ENCODE peak calls at places on chromosome 12, in four cellular contexts. D, E, P and W are unnamed samples.

GRCh38 chr12:118326971-118327370 is 45.7 kb downstream of the TAOK3 start:
- DNase-seq in P (no peak), D (no peak), E (no peak), W (no peak)

GRCh38 chr12:130714091-130714590 is 2.0 kb downstream of the RIMBP2 start:
- DNase-seq in D (no peak), E (no peak), P (peak), W (peak)

GRCh38 chr12:92065018-92065499 is 80.6 kb downstream of the BTG1 start:
- DNase-seq in E (no peak), P (peak), D (peak), W (no peak)

GRCh38 chr12:101243616-101244015 is 33.6 kb upstream of the SLC5A8 start:
- DNase-seq in P (no peak), D (no peak), E (no peak), W (no peak)

GRCh38 chr12:27018071-27018470 is 3.9 kb upstream of the TM7SF3 start:
- DNase-seq in E (no peak), D (no peak), P (no peak), W (no peak)

GRCh38 chr12:56014205-56014604 is 6.6 kb upstream of the IKZF4 start:
- DNase-seq in D (no peak), E (no peak), P (no peak), W (no peak)

GRCh38 chr12:127280393-127281275 is 986.3 kb upstream of the TMEM132C start:
- DNase-seq in D (no peak), P (peak), E (peak), W (peak)

GRCh38 chr12:115174928-115175327 is 491.0 kb upstream of the TBX3 start:
- DNase-seq in D (no peak), E (no peak), P (no peak), W (no peak)

GRCh38 chr12:123991402-123991951 is 18.5 kb downstream of the ZNF664 start:
- DNase-seq in D (no peak), E (no peak), P (no peak), W (no peak)

GRCh38 chr12:29983917-29984316 is 200.2 kb upstream of the TMTC1 start:
- DNase-seq in P (no peak), D (no peak), E (no peak), W (no peak)

GRCh38 chr12:27163048-27163715 is 80.8 kb upstream of the C12orf71 start:
- DNase-seq in D (no peak), P (no peak), E (no peak), W (peak)

GRCh38 chr12:75825686-75826085 is 205.9 kb downstream of the PHLDA1 start:
- DNase-seq in E (no peak), P (no peak), D (no peak), W (no peak)

GRCh38 chr12:113259499-113259953 is 38.3 kb downstream of the TPCN1 start:
- DNase-seq in D (no peak), E (no peak), P (peak), W (peak)

GRCh38 chr12:92139634-92140555 is 5.8 kb downstream of the BTG1 start:
- DNase-seq in P (no peak), E (no peak), D (no peak), W (peak)

GRCh38 chr12:6774557-6775062 is 2.3 kb downstream of the LAG3 start:
- DNase-seq in D (no peak), P (no peak), E (no peak), W (no peak)

GRCh38 chr12:101475751-101476305 is 692 bp downstream of the SPIC start:
- DNase-seq in E (no peak), D (no peak), P (no peak), W (no peak)

GRCh38 chr12:13170892-13171490 is 25.5 kb upstream of the EMP1 start:
- DNase-seq in P (no peak), D (no peak), E (no peak), W (no peak)

GRCh38 chr12:71686658-71687025 is 760 bp downstream of the TMEM19 start:
- DNase-seq in E (no peak), D (no peak), P (no peak), W (no peak)

GRCh38 chr12:43586646-43587245 is 34.7 kb upstream of the ADAMTS20 start:
- DNase-seq in D (no peak), E (no peak), P (no peak), W (no peak)

GRCh38 chr12:65532162-65532561 is 253.7 kb downstream of the MSRB3 start:
- DNase-seq in D (no peak), P (no peak), E (no peak), W (no peak)

GRCh38 chr12:659090-659683 is 4.1 kb downstream of the NINJ2 start:
- DNase-seq in P (no peak), E (no peak), D (no peak), W (no peak)

GRCh38 chr12:122090759-122091535 is 12.4 kb downstream of the MLXIP start:
- DNase-seq in D (no peak), P (no peak), E (no peak), W (no peak)

GRCh38 chr12:119082496-119082895 is 96.2 kb upstream of the HSPB8 start:
- DNase-seq in P (no peak), E (no peak), D (no peak), W (no peak)

GRCh38 chr12:81668475-81668874 is 90.7 kb downstream of the PPFIA2 start:
- DNase-seq in D (no peak), P (no peak), E (no peak), W (no peak)

GRCh38 chr12:98422809-98423208 is 92.6 kb upstream of the TMPO start:
- DNase-seq in P (no peak), D (no peak), E (no peak), W (peak)

GRCh38 chr12:101924647-101925046 is 47.3 kb downstream of the DRAM1 start:
- DNase-seq in E (no peak), P (no peak), D (no peak), W (peak)

GRCh38 chr12:54390176-54390667 is 5.7 kb upstream of the ZNF385A start:
- DNase-seq in D (peak), P (no peak), E (no peak), W (peak)

GRCh38 chr12:54392485-54393349 is 8.2 kb upstream of the ZNF385A start:
- DNase-seq in E (no peak), P (no peak), D (no peak), W (no peak)

GRCh38 chr12:54389139-54389508 is 4.6 kb upstream of the ZNF385A start:
- DNase-seq in E (no peak), D (no peak), P (no peak), W (no peak)

GRCh38 chr12:54389536-54390175 is 5.1 kb upstream of the ZNF385A start:
- DNase-seq in E (no peak), D (no peak), P (no peak), W (no peak)

DNA sequence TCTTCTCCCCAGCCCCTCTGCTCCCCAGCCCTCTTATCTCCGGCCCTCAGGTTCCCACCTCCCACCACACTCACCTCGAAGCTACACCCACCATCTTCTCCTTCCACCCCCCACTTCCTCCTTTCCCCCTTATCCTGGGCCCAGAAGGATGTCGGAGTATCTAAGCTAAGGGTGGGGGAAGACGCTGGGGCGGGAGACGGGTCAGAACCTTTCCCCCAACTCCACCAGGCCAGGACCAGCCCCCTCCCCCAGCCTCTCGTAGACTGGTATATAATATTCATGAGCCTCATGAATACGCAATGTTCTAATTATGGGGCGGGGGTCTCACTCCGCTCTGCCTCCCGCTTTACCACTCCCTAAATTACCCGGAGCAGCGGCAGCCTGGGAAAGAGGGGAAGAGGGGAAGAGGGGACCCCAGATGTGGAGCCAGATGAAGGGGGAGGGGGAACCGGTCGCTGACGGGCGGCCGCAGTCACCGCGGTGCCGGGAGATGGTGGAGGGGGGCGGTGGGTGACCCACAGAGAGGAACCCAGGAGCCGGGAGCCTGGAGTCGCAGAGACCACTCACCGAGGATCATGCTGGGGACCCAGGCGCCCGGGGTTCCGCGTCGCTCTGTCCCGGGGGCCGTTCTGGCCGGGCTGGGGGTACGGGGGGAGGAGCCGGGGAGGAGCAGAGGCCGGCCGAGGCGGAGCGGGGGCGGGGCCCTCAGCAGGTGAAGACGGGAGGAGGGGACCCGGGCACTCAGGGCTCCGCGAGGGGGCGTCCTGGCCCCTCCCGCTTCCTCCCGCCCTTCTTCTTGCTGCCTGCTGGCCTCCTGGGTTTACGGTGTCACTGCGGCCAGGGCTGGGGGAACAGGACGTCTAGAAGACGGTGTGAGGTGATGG is 6.4 kb upstream of the ZNF385A start:
- DNase-seq in P (peak), D (peak), E (peak), W (peak)
- TF ChIP-seq POLR2AphosphoS5 in P (no peak), D (no peak), E (no peak), W (peak)

GRCh38 chr12:40988831-40989230 is 199.3 kb upstream of the PDZRN4 start:
- DNase-seq in P (no peak), E (no peak), D (peak), W (no peak)
- TF ChIP-seq POLR2AphosphoS5 in P (peak), E (no peak), D (peak), W (no peak)

GRCh38 chr12:39383064-39383552 is 59.8 kb downstream of the KIF21A start:
- DNase-seq in E (no peak), P (no peak), D (no peak), W (no peak)

GRCh38 chr12:39390752-39391151 is 52.2 kb downstream of the KIF21A start:
- DNase-seq in D (no peak), P (no peak), E (no peak), W (no peak)

GRCh38 chr12:39389399-39390150 is 53.3 kb downstream of the KIF21A start:
- DNase-seq in P (no peak), E (no peak), D (no peak), W (no peak)

GRCh38 chr12:39386335-39386734 is 56.6 kb downstream of the KIF21A start:
- DNase-seq in P (no peak), E (no peak), D (no peak), W (no peak)
- TF ChIP-seq POLR2AphosphoS5 in P (no peak), E (no peak), D (no peak), W (no peak)

DNA sequence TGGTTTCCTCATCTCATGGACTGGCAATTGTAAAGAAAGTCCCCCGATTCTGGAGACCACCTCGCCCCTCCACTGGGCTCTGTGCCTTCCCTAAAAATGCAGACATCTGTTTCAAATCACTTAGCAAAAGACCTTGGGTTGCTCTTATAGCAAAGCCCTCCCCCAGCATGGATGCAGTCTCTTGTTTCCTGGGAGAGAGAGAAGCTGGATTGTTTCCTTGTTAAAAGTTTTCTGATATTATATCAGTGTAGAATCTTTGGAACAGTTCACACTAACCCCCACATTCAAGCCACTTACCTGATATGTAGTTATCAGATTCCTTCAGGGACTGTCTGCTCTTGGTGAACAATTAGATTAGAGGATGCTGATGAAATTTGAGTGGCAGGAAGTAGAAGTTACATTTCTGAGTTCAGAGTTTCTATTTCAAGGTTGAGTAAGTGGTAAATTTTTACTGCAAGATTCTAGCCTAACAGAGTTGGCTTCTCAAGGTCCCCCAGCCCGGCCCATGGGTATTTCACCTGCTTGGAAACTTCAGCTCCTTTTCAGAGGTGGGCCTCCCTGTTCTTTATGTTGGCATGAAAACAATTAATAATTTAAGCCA is 56.4 kb downstream of the PLXNC1 start:
- DNase-seq in E (no peak), D (no peak), P (no peak), W (no peak)
- TF ChIP-seq POLR2AphosphoS5 in E (no peak), D (no peak), P (no peak), W (no peak)

DNA sequence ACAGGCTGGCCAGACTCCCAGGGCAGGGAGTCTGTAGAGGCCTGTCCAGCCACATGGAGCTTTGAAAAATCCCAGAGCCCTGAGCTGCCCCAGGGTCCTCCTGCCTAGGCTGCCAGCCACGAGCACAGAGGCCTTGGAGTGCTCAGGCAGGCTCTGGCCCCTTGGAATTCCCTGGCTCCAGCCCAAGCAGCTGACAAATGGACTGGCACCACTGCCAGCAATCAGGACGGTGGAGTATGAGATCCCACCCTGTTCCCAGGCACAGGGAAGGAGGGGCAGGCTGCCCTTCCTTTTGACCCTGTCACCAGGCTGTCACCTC is 26.3 kb downstream of the CMKLR1 start:
- DNase-seq in P (no peak), D (no peak), E (no peak), W (no peak)
- TF ChIP-seq POLR2AphosphoS5 in P (peak), D (no peak), E (no peak), W (no peak)